ENCODE peak calls at places on chromosomes 11 and 22, in six cellular contexts. V is GM12878, H is K562, B is H1, Q is HepG2, N is SK-N-SH. U is an unnamed sample.
A peak's percentile ranks its signal among the peaks of the same experiment; 100 is the strongest.

GRCh38 chr11:100706179-100706578 is 19.1 kb downstream of the ARHGAP42 start:
- DNase-seq in V (no peak), H (no peak), B (no peak), Q (no peak), N (no peak), U (no peak)

GRCh38 chr22:18110194-18110943 is at the start of gene TUBA8:
- DNase-seq in V (no peak), H (no peak), B (peak; percentile 61), Q (no peak), N (peak; percentile 87), U (no peak)

GRCh38 chr22:45977551-45978274 is 751 bp upstream of the WNT7B start:
- DNase-seq in V (no peak), H (no peak), B (peak; percentile 72), Q (no peak), N (peak; percentile 64), U (no peak)

GRCh38 chr22:23892626-23893445 is 1.3 kb upstream of the MIF start:
- DNase-seq in V (no peak), H (no peak), B (no peak), Q (no peak), N (no peak), U (no peak)

GRCh38 chr11:46050065-46050464 is 71.2 kb downstream of the PHF21A start:
- DNase-seq in V (no peak), H (no peak), B (no peak), Q (peak; percentile 27), N (no peak), U (peak; percentile 27)

GRCh38 chr11:46896719-46897406 is 21.5 kb downstream of the LRP4 start:
- DNase-seq in V (no peak), H (peak; percentile 44), B (no peak), Q (peak; percentile 52), N (peak; percentile 63), U (no peak)

GRCh38 chr22:46107089-46107664 is 43.1 kb upstream of the PPARA start:
- DNase-seq in V (no peak), H (no peak), B (no peak), Q (no peak), N (peak; percentile 79), U (no peak)

GRCh38 chr11:128963744-128964340 is 21.2 kb upstream of the TP53AIP1 start:
- DNase-seq in V (no peak), H (no peak), B (no peak), Q (no peak), N (peak; percentile 53), U (no peak)

GRCh38 chr11:119421941-119422504 is 949 bp downstream of the THY1 start:
- DNase-seq in V (no peak), H (no peak), B (no peak), Q (no peak), N (peak; percentile 79), U (no peak)

GRCh38 chr11:111797145-111797581 is 31.0 kb upstream of the PPP2R1B start:
- DNase-seq in V (peak; percentile 34), H (no peak), B (no peak), Q (no peak), N (no peak), U (peak; percentile 75)

GRCh38 chr11:123478352-123478986 is 48.4 kb downstream of the GRAMD1B start:
- DNase-seq in V (peak; percentile 60), H (peak; percentile 61), B (no peak), Q (peak; percentile 64), N (peak; percentile 76), U (peak; percentile 75)

GRCh38 chr11:27025312-27025955 is 15.2 kb upstream of the BBOX1 start:
- DNase-seq in V (no peak), H (no peak), B (no peak), Q (peak; percentile 33), N (no peak), U (no peak)

GRCh38 chr22:44312766-44313165 is at the start of gene SHISAL1:
- DNase-seq in V (no peak), H (no peak), B (no peak), Q (no peak), N (no peak), U (no peak)

GRCh38 chr11:72227316-72228228 is 3.0 kb downstream of the INPPL1 start:
- DNase-seq in V (no peak), H (no peak), B (no peak), Q (no peak), N (no peak), U (no peak)

GRCh38 chr22:26852176-26852575 is 194.8 kb downstream of the MIAT start:
- DNase-seq in V (no peak), H (peak; percentile 15), B (peak; percentile 91), Q (no peak), N (no peak), U (no peak)

DNA sequence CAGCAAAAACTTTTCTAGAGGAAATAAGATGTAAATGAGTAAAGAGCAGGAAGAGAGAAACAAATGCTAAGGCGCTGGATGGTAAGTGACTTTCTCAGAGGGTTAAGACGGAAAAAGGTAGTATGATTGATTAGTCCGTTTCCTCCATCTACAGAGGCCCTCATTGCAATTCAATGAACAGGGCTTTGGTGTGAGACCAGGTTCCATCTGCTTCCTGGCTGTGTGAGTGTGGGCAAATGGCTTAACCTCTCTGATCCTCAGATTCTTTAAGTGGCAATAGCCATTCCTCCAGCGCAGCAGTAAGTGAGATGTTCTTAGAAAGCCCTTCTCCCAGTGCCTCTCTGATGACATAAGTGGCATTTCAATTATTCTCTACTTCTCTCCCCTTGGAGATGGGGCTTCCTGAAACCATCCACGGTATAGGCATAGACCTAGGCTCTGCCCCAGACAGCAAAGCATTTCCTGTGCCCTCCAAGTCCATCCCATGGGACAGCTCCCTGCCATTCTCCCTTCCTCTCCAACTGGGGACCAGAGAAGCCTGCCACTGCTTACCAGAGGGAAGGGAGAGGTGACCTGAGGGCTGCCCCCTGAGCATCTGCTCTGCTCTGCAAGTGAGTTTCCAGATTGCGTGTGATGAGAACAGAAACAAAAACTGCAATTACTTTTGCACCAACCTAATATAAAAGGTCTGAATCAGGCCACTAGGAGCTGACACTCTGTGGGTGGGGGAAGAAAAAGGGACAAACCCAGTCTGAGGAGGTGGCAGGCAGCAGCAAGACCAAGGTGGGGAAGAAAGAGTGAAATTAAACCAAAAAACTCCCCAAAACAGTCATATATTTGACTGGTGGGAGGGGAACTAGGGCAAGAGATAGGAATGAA is 12.7 kb upstream of the CD44 start:
- DNase-seq in V (peak; percentile 88), H (no peak), B (no peak), Q (no peak), N (no peak), U (no peak)
- H3K4me3 ChIP-seq in V (peak overlapping the region; percentile 0), H (no peak overlapping the region), B (no peak overlapping the region), Q (no peak overlapping the region), N (no peak overlapping the region), U (no peak overlapping the region)

GRCh38 chr11:31236052-31236652 is 133.4 kb downstream of the DCDC1 start:
- DNase-seq in V (no peak), H (no peak), B (no peak), Q (no peak), N (no peak), U (no peak)
- TF ChIP-seq GABPA in V (no peak), H (no peak), B (no peak), Q (no peak), N (no peak), U (no peak)

GRCh38 chr11:12539570-12539969 is 134.7 kb upstream of the TEAD1 start:
- DNase-seq in V (no peak), H (no peak), B (no peak), Q (no peak), N (no peak), U (no peak)
- TF ChIP-seq POLR2AphosphoS5 in V (no peak), H (no peak), B (no peak), Q (no peak), N (peak; percentile 68), U (no peak)

GRCh38 chr11:44320289-44320973 is 10.5 kb upstream of the ALX4 start:
- DNase-seq in V (no peak), H (no peak), B (peak; percentile 59), Q (no peak), N (no peak), U (no peak)

GRCh38 chr11:44319170-44319551 is 9.2 kb upstream of the ALX4 start:
- DNase-seq in V (no peak), H (no peak), B (peak; percentile 68), Q (no peak), N (no peak), U (no peak)

GRCh38 chr11:44318369-44318768 is 8.4 kb upstream of the ALX4 start:
- DNase-seq in V (no peak), H (no peak), B (no peak), Q (no peak), N (no peak), U (no peak)

GRCh38 chr11:44321059-44321458 is 11.1 kb upstream of the ALX4 start:
- DNase-seq in V (no peak), H (no peak), B (no peak), Q (no peak), N (no peak), U (no peak)

GRCh38 chr11:44319552-44320288 is 9.8 kb upstream of the ALX4 start:
- DNase-seq in V (no peak), H (peak; percentile 47), B (peak; percentile 76), Q (no peak), N (no peak), U (no peak)
- H3K4me3 ChIP-seq in V (no peak overlapping the region), H (peak overlapping the region; percentile 14), B (peak overlapping the region; percentile 29), Q (no peak overlapping the region), N (no peak overlapping the region), U (no peak overlapping the region)

DNA sequence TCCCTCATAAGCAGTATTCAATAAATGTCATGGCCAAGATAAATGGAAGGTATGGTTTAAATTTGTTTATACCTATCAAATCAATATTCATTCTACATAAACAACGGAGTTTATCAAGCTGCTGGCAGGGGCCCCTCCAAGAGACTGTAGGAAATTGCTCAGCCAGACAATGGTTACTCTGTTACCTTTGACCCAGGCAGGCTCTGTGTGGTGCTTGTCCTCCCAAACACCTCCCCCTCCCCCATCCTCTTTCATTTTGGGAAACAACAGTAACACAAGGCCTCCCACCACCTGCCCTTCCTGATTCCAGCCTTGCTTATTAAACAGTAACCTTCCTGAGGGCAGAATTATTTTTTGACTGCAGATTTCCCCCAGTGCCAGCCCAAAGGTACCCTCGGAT is 10.5 kb upstream of the ZBTB16 start:
- DNase-seq in V (no peak), H (no peak), B (no peak), Q (no peak), N (no peak), U (no peak)
- TF ChIP-seq GABPA in V (no peak), H (no peak), B (no peak), Q (no peak), N (no peak), U (no peak)

GRCh38 chr11:66317766-66318575 is 1.1 kb upstream of the CD248 start:
- DNase-seq in V (no peak), H (no peak), B (no peak), Q (peak; percentile 70), N (peak; percentile 69), U (peak; percentile 98)
- TF ChIP-seq POLR2AphosphoS5 in V (no peak), H (no peak), B (no peak), Q (no peak), N (no peak), U (peak; percentile 81)

U was measured in HL-60.